ENCODE peak calls at places on chromosomes 2 and 18, in six cellular contexts. L is body of pancreas, N is heart left ventricle, R is tibial nerve, O is esophagus squamous epithelium, A is IMR-90. Q is an unnamed sample.

GRCh38 chr2:149330127-149331022 is at the start of gene LYPD6:
- DNase-seq in L (peak; percentile 80), N (peak; percentile 69), R (peak; percentile 49), O (no peak), A (peak; percentile 52), Q (peak; percentile 61)

GRCh38 chr2:189580267-189580661 is 322 bp downstream of the SLC40A1 start:
- DNase-seq in L (peak; percentile 30), N (peak; percentile 40), R (no peak), O (no peak), A (no peak), Q (peak; percentile 54)

GRCh38 chr18:62877448-62878221 is 162.3 kb downstream of the PHLPP1 start:
- DNase-seq in L (no peak), N (no peak), R (no peak), O (no peak), A (peak; percentile 65), Q (no peak)

GRCh38 chr2:15388406-15389325 is 172.5 kb downstream of the NBAS start:
- DNase-seq in L (no peak), N (no peak), R (no peak), O (no peak), A (no peak), Q (no peak)

GRCh38 chr2:205845446-205845845 is 163.1 kb downstream of the NRP2 start:
- DNase-seq in L (no peak), N (no peak), R (no peak), O (no peak), A (no peak), Q (no peak)

GRCh38 chr2:152055366-152056108 is 43.3 kb downstream of the CACNB4 start:
- DNase-seq in L (no peak), N (no peak), R (no peak), O (no peak), A (no peak), Q (no peak)

GRCh38 chr2:28080911-28081310 is 190.4 kb downstream of the BABAM2 start:
- DNase-seq in L (no peak), N (no peak), R (no peak), O (no peak), A (peak; percentile 52), Q (no peak)

GRCh38 chr18:24459772-24460171 is 665 bp upstream of the HRH4 start:
- DNase-seq in L (no peak), N (no peak), R (no peak), O (no peak), A (no peak), Q (no peak)

GRCh38 chr2:96506907-96507240 is 1.7 kb upstream of the NEURL3 start:
- DNase-seq in L (no peak), N (no peak), R (no peak), O (no peak), A (no peak), Q (no peak)

GRCh38 chr2:6368271-6368670 is 497.4 kb downstream of the CMPK2 start:
- DNase-seq in L (no peak), N (no peak), R (no peak), O (no peak), A (peak; percentile 82), Q (no peak)

GRCh38 chr2:197229509-197230458 is 80.8 kb downstream of the ANKRD44 start:
- DNase-seq in L (no peak), N (no peak), R (no peak), O (no peak), A (peak; percentile 88), Q (no peak)

GRCh38 chr2:234081970-234082822 is 31.7 kb downstream of the SPP2 start:
- DNase-seq in L (peak; percentile 77), N (no peak), R (no peak), O (no peak), A (no peak), Q (no peak)

GRCh38 chr2:85505551-85506238 is 33.3 kb upstream of the MAT2A start:
- DNase-seq in L (no peak), N (no peak), R (no peak), O (no peak), A (no peak), Q (no peak)

GRCh38 chr2:239586651-239587310 is 186.0 kb upstream of the HDAC4 start:
- DNase-seq in L (no peak), N (no peak), R (no peak), O (no peak), A (no peak), Q (no peak)

GRCh38 chr2:1047485-1047884 is 96.8 kb downstream of the SNTG2 start:
- DNase-seq in L (no peak), N (no peak), R (no peak), O (no peak), A (no peak), Q (no peak)

GRCh38 chr18:49656098-49656591 is 94.3 kb downstream of the LIPG start:
- DNase-seq in L (no peak), N (no peak), R (no peak), O (no peak), A (peak; percentile 16), Q (no peak)

GRCh38 chr2:14751581-14751980 is 119.1 kb downstream of the LRATD1 start:
- DNase-seq in L (peak; percentile 16), N (no peak), R (no peak), O (no peak), A (no peak), Q (no peak)

GRCh38 chr2:163812926-163813520 is 77.2 kb upstream of the FIGN start:
- DNase-seq in L (no peak), N (no peak), R (no peak), O (no peak), A (no peak), Q (no peak)

GRCh38 chr2:53028259-53028658 is 739.3 kb upstream of the CHAC2 start:
- DNase-seq in L (no peak), N (no peak), R (no peak), O (no peak), A (peak; percentile 70), Q (no peak)

GRCh38 chr2:72824224-72824842 is 1.5 kb downstream of the EXOC6B start:
- DNase-seq in L (no peak), N (no peak), R (no peak), O (no peak), A (peak; percentile 68), Q (peak; percentile 34)

GRCh38 chr2:226791487-226792081 is 8.0 kb downstream of the IRS1 start:
- DNase-seq in L (peak; percentile 91), N (peak; percentile 95), R (peak; percentile 82), O (peak; percentile 38), A (peak; percentile 75), Q (peak; percentile 93)

GRCh38 chr2:188726561-188727247 is 247.5 kb upstream of the COL3A1 start:
- DNase-seq in L (no peak), N (no peak), R (no peak), O (no peak), A (no peak), Q (no peak)

GRCh38 chr18:10205136-10205535 is 249.3 kb upstream of the APCDD1 start:
- DNase-seq in L (peak; percentile 23), N (peak; percentile 42), R (no peak), O (no peak), A (no peak), Q (no peak)

GRCh38 chr2:105570757-105571156 is 171.9 kb upstream of the FHL2 start:
- DNase-seq in L (no peak), N (no peak), R (no peak), O (no peak), A (no peak), Q (no peak)

GRCh38 chr2:113162173-113162572 is 11.6 kb upstream of the PSD4 start:
- DNase-seq in L (peak; percentile 3), N (no peak), R (no peak), O (no peak), A (no peak), Q (no peak)

GRCh38 chr2:153059338-153060052 is 341.1 kb downstream of the ARL6IP6 start:
- DNase-seq in L (no peak), N (no peak), R (no peak), O (no peak), A (no peak), Q (no peak)

GRCh38 chr2:120517790-120518469 is 172.0 kb downstream of the INHBB start:
- DNase-seq in L (no peak), N (no peak), R (no peak), O (no peak), A (peak; percentile 16), Q (no peak)

GRCh38 chr2:95240556-95240955 is 33.2 kb downstream of the ZNF892 start:
- DNase-seq in L (no peak), N (no peak), R (no peak), O (no peak), A (no peak), Q (no peak)
- H3K9me3 ChIP-seq in L (peaks cover 20% of the 10 kb centered on the region), N (peaks cover 16% of the 10 kb centered on the region), R (peaks cover 94% of the 10 kb centered on the region), O (peaks cover 3% of the 10 kb centered on the region), A (peaks cover 11% of the 10 kb centered on the region), Q (peaks cover 8% of the 10 kb centered on the region)

GRCh38 chr2:127097471-127097765 is 9.5 kb downstream of the BIN1 start:
- DNase-seq in L (no peak), N (no peak), R (no peak), O (no peak), A (no peak), Q (no peak)

GRCh38 chr2:127098711-127099110 is 8.2 kb downstream of the BIN1 start:
- DNase-seq in L (no peak), N (no peak), R (no peak), O (no peak), A (no peak), Q (no peak)

GRCh38 chr2:127096718-127097470 is 10.1 kb downstream of the BIN1 start:
- DNase-seq in L (no peak), N (no peak), R (no peak), O (no peak), A (no peak), Q (no peak)

GRCh38 chr2:127096280-127096679 is 10.7 kb downstream of the BIN1 start:
- DNase-seq in L (no peak), N (no peak), R (no peak), O (no peak), A (no peak), Q (no peak)

DNA sequence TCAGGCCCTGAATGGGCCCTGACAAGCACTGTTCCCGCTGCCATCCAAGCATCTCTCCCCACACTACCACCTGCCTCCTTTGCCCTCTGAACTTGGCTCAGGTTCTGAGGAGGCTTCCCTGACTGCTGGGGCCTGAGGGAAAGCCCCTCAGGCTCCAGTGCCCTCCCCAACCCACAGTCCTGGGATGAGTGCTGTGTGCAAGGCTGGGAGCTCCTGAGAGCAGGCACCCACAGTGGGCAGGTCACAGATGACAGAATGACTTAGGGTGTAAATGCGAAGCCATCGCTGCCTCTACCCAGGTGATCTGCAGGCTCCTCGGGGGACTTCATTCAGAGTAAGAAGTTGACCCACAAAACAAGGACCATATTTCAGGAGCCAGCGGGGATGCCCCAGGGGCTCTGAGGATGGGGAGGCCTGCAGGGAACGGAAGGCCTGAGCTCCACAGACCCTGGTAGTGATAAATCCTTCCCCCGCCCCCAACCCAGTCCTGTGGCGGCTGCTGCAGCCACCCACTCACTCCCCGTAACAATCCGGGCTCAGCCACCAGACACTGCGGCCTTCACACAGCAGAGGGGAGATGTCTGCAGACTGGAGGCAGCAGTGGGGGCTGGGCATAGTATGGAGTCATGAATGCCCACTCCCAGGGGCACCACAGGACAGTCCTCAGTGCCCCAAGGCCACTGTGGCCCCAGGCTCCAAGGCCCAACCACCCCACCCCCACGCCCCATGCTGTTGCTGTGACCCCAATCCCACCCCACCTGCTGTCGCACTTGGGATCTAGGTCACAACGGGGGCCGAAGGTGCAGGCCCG is 8.9 kb downstream of the BIN1 start:
- DNase-seq in L (no peak), N (no peak), R (no peak), O (no peak), A (no peak), Q (no peak)
- TF ChIP-seq POLR2A in L (no peak), N (no peak), R (no peak), O (no peak), A (no peak), Q (no peak)

GRCh38 chr2:102391530-102391929 is 31.4 kb upstream of the IL18RAP start:
- DNase-seq in L (no peak), N (no peak), R (no peak), O (no peak), A (no peak), Q (no peak)
- H3K4me1 ChIP-seq in L (no peaks in the 10 kb centered on the region), N (no peaks in the 10 kb centered on the region), R (no peaks in the 10 kb centered on the region), O (no peaks in the 10 kb centered on the region), A (no peaks in the 10 kb centered on the region), Q (no peaks in the 10 kb centered on the region)

GRCh38 chr18:71221405-71221804 is 932.6 kb downstream of the SOCS6 start:
- DNase-seq in L (no peak), N (no peak), R (no peak), O (no peak), A (no peak), Q (no peak)
- H3K9me3 ChIP-seq in L (no peaks in the 10 kb centered on the region), N (no peaks in the 10 kb centered on the region), R (no peaks in the 10 kb centered on the region), O (no peaks in the 10 kb centered on the region), A (peaks cover 13% of the 10 kb centered on the region), Q (no peaks in the 10 kb centered on the region)